ENCODE peak calls at places on chromosomes 1 and 21, in nine cellular contexts. Y is body of pancreas; Z is HL-60; L is mucosa of descending colon; W is NCI-H748 treated with DMSO at 0.1 percent for 48 hours; J is stimulated activated CD4-positive, alpha-beta T cell treated with anti-CD3 and anti-CD28 coated beads, Interleukin-4, amount 100 ng/mL, for 4 hours; B is endothelial cell; H is BE2C; A is AG20443. V is an unnamed sample.

GRCh38 chr1:31815752-31816484 is at the start of gene SPOCD1:
- DNase-seq in Y (peak; percentile 79), Z (peak; percentile 63), L (peak; percentile 92), W (peak; percentile 13), J (peak; percentile 79), B (peak; percentile 84), H (peak; percentile 76), A (peak; percentile 96), V (no peak)

GRCh38 chr1:83734411-83734810 is 264.5 kb downstream of the TTLL7 start:
- DNase-seq in Y (no peak), Z (no peak), L (no peak), W (no peak), J (no peak), B (no peak), H (no peak), A (no peak), V (no peak)

GRCh38 chr21:30936207-30936606 is 54.8 kb upstream of the KRTAP11-1 start:
- DNase-seq in Y (no peak), Z (no peak), L (no peak), W (no peak), J (no peak), B (no peak), H (no peak), A (no peak), V (no peak)

GRCh38 chr1:151716771-151717631 is at the start of gene CELF3:
- DNase-seq in Y (peak; percentile 42), Z (no peak), L (no peak), W (peak; percentile 97), J (no peak), B (peak; percentile 32), H (peak; percentile 94), A (peak; percentile 33), V (peak; percentile 97)

GRCh38 chr21:37380349-37381323 is 14.1 kb downstream of the DYRK1A start:
- DNase-seq in Y (peak; percentile 66), Z (no peak), L (peak; percentile 26), W (no peak), J (no peak), B (no peak), H (peak; percentile 21), A (no peak), V (no peak)

GRCh38 chr1:97089223-97089622 is 367.6 kb downstream of the PTBP2 start:
- DNase-seq in Y (no peak), Z (no peak), L (no peak), W (no peak), J (no peak), B (no peak), H (no peak), A (no peak), V (no peak)

GRCh38 chr1:37149296-37149695 is 115.0 kb upstream of the GRIK3 start:
- DNase-seq in Y (no peak), Z (no peak), L (no peak), W (no peak), J (no peak), B (no peak), H (peak; percentile 60), A (no peak), V (peak; percentile 33)

GRCh38 chr1:118842462-118843201 is 145.5 kb downstream of the TBX15 start:
- DNase-seq in Y (no peak), Z (no peak), L (peak; percentile 4), W (peak; percentile 98), J (no peak), B (no peak), H (no peak), A (no peak), V (no peak)

GRCh38 chr1:41280189-41281032 is 38.3 kb upstream of the SCMH1 start:
- DNase-seq in Y (no peak), Z (no peak), L (no peak), W (no peak), J (no peak), B (no peak), H (no peak), A (no peak), V (no peak)

GRCh38 chr1:1399870-1400575 is 888 bp upstream of the CCNL2 start:
- DNase-seq in Y (no peak), Z (no peak), L (peak; percentile 31), W (no peak), J (no peak), B (peak; percentile 21), H (no peak), A (no peak), V (no peak)

GRCh38 chr1:220726634-220727033 is 21.5 kb upstream of the MTARC2 start:
- DNase-seq in Y (no peak), Z (no peak), L (no peak), W (no peak), J (no peak), B (no peak), H (no peak), A (no peak), V (no peak)

GRCh38 chr1:6085666-6086065 is 40.0 kb downstream of the KCNAB2 start:
- DNase-seq in Y (no peak), Z (no peak), L (no peak), W (no peak), J (no peak), B (no peak), H (no peak), A (no peak), V (no peak)

GRCh38 chr1:197224160-197224559 is 43.9 kb upstream of the CRB1 start:
- DNase-seq in Y (no peak), Z (no peak), L (no peak), W (no peak), J (no peak), B (no peak), H (no peak), A (peak; percentile 12), V (no peak)

GRCh38 chr1:87956766-87957165 is 628.1 kb downstream of the LMO4 start:
- DNase-seq in Y (no peak), Z (no peak), L (no peak), W (no peak), J (no peak), B (no peak), H (no peak), A (no peak), V (no peak)

GRCh38 chr1:185603158-185603557 is 131.0 kb upstream of the HMCN1 start:
- DNase-seq in Y (no peak), Z (no peak), L (no peak), W (no peak), J (no peak), B (no peak), H (no peak), A (no peak), V (no peak)

GRCh38 chr1:94909486-94909885 is 17.4 kb downstream of the CNN3 start:
- DNase-seq in Y (no peak), Z (no peak), L (no peak), W (no peak), J (no peak), B (no peak), H (no peak), A (no peak), V (no peak)

GRCh38 chr21:15319727-15320126 is 254.9 kb upstream of the NRIP1 start:
- DNase-seq in Y (no peak), Z (no peak), L (no peak), W (no peak), J (no peak), B (no peak), H (no peak), A (no peak), V (no peak)

GRCh38 chr1:77068013-77068412 is 151.2 kb downstream of the PIGK start:
- DNase-seq in Y (no peak), Z (no peak), L (no peak), W (no peak), J (no peak), B (no peak), H (no peak), A (no peak), V (no peak)

GRCh38 chr1:180838535-180838934 is 74.2 kb upstream of the KIAA1614 start:
- DNase-seq in Y (no peak), Z (no peak), L (no peak), W (no peak), J (no peak), B (no peak), H (no peak), A (no peak), V (no peak)

GRCh38 chr1:93347319-93347899 is 1.7 kb downstream of the DR1 start:
- DNase-seq in Y (no peak), Z (no peak), L (no peak), W (no peak), J (no peak), B (no peak), H (no peak), A (no peak), V (no peak)

GRCh38 chr21:44320847-44321246 is 18.3 kb downstream of the CFAP410 start:
- DNase-seq in Y (no peak), Z (no peak), L (no peak), W (no peak), J (no peak), B (no peak), H (no peak), A (no peak), V (no peak)

GRCh38 chr1:27391511-27392095 is 819 bp upstream of the GPR3 start:
- DNase-seq in Y (peak; percentile 69), Z (no peak), L (peak; percentile 53), W (no peak), J (peak; percentile 25), B (no peak), H (no peak), A (peak; percentile 70), V (peak; percentile 69)

GRCh38 chr1:90833497-90834087 is 116.5 kb upstream of the BARHL2 start:
- DNase-seq in Y (no peak), Z (no peak), L (no peak), W (no peak), J (no peak), B (no peak), H (no peak), A (no peak), V (no peak)

GRCh38 chr1:187157552-187157951 is 328.8 kb downstream of the PLA2G4A start:
- DNase-seq in Y (no peak), Z (no peak), L (no peak), W (no peak), J (no peak), B (no peak), H (no peak), A (no peak), V (no peak)

GRCh38 chr1:161091796-161092507 is 2.6 kb upstream of the NECTIN4 start:
- DNase-seq in Y (no peak), Z (no peak), L (no peak), W (no peak), J (no peak), B (no peak), H (no peak), A (no peak), V (no peak)

GRCh38 chr1:156766288-156767100 is 841 bp upstream of the PRCC start:
- DNase-seq in Y (no peak), Z (no peak), L (no peak), W (peak; percentile 58), J (no peak), B (no peak), H (no peak), A (peak; percentile 25), V (no peak)

GRCh38 chr1:114620419-114620818 is 39.0 kb upstream of the BCAS2 start:
- DNase-seq in Y (no peak), Z (no peak), L (no peak), W (no peak), J (no peak), B (no peak), H (no peak), A (no peak), V (no peak)

GRCh38 chr1:218711884-218712674 is 366.9 kb downstream of the TGFB2 start:
- DNase-seq in Y (peak; percentile 13), Z (no peak), L (no peak), W (no peak), J (no peak), B (no peak), H (no peak), A (peak; percentile 52), V (no peak)